ENCODE peak calls at places on chromosomes 5 and 9, in four cellular contexts. E, F, X and Y are unnamed samples.

GRCh38 chr5:132489051-132489770 is 1.4 kb downstream of the IRF1 start:
- DNase-seq in F (no peak), E (peak), X (peak), Y (no peak)

GRCh38 chr9:16241231-16241630 is 629.2 kb downstream of the BNC2 start:
- DNase-seq in X (no peak), F (no peak), E (no peak), Y (peak)

GRCh38 chr9:95771556-95772280 is 103.8 kb upstream of the ERCC6L2 start:
- DNase-seq in F (no peak), X (no peak), E (no peak), Y (peak)

GRCh38 chr5:175383350-175383749 is 60.6 kb downstream of the DRD1 start:
- DNase-seq in F (no peak), E (no peak), X (no peak), Y (no peak)

GRCh38 chr9:93531374-93531773 is 45.0 kb upstream of the PHF2 start:
- DNase-seq in F (peak), E (no peak), X (no peak), Y (no peak)

GRCh38 chr5:873328-873727 is 19.3 kb downstream of the BRD9 start:
- DNase-seq in X (no peak), E (no peak), F (no peak), Y (no peak)

GRCh38 chr5:29037716-29038115 is 1999.3 kb upstream of the CDH9 start:
- DNase-seq in E (no peak), X (no peak), F (peak), Y (no peak)

GRCh38 chr5:154898210-154898609 is 39.8 kb downstream of the CNOT8 start:
- DNase-seq in F (no peak), X (no peak), E (no peak), Y (no peak)

GRCh38 chr5:174596429-174596828 is 128.0 kb upstream of the MSX2 start:
- DNase-seq in E (no peak), F (no peak), X (no peak), Y (no peak)

GRCh38 chr5:72392326-72392733 is 72.2 kb downstream of the PTCD2 start:
- DNase-seq in F (peak), X (no peak), E (no peak), Y (no peak)

GRCh38 chr9:68685770-68686169 is 19.3 kb upstream of the PIP5K1B start:
- DNase-seq in E (peak), F (no peak), X (no peak), Y (no peak)

GRCh38 chr9:105901514-105902109 is 207.3 kb downstream of the TMEM38B start:
- DNase-seq in E (peak), X (no peak), F (peak), Y (peak)

GRCh38 chr5:148796931-148797330 is 29.5 kb upstream of the ADRB2 start:
- DNase-seq in E (peak), X (no peak), F (peak), Y (no peak)

GRCh38 chr5:61538722-61539501 is 206.9 kb downstream of the ZSWIM6 start:
- DNase-seq in F (peak), E (no peak), X (no peak), Y (no peak)

GRCh38 chr9:13278368-13279246 is 885 bp downstream of the MPDZ start:
- DNase-seq in X (peak), E (no peak), F (peak), Y (no peak)

GRCh38 chr9:87107072-87107471 is 159.8 kb upstream of the GAS1 start:
- DNase-seq in E (peak), F (peak), X (no peak), Y (peak)

GRCh38 chr5:139664727-139665351 is 16.7 kb downstream of the CXXC5 start:
- DNase-seq in F (no peak), E (no peak), X (peak), Y (no peak)

GRCh38 chr9:122121391-122121790 is 28.3 kb upstream of the TTLL11 start:
- DNase-seq in X (no peak), E (no peak), F (no peak), Y (no peak)

GRCh38 chr5:80763873-80764647 is 109.3 kb upstream of the DHFR start:
- DNase-seq in F (peak), E (no peak), X (no peak), Y (no peak)

GRCh38 chr5:177416334-177416733 is 7.0 kb upstream of the F12 start:
- DNase-seq in F (peak), X (peak), E (no peak), Y (no peak)

GRCh38 chr5:38207343-38207742 is 51.0 kb upstream of the EGFLAM start:
- DNase-seq in F (peak), E (no peak), X (no peak), Y (no peak)

GRCh38 chr5:14486486-14486885 is 95.1 kb upstream of the OTULINL start:
- DNase-seq in F (no peak), X (no peak), E (no peak), Y (no peak)

GRCh38 chr9:136044971-136045594 is 50.0 kb downstream of the NACC2 start:
- DNase-seq in F (no peak), E (peak), X (no peak), Y (no peak)

GRCh38 chr9:126638571-126639132 is 24.9 kb downstream of the LMX1B start:
- DNase-seq in X (no peak), F (peak), E (no peak), Y (no peak)

GRCh38 chr9:37730840-37731239 is 22.8 kb upstream of the TRMT10B start:
- DNase-seq in X (no peak), E (no peak), F (no peak), Y (no peak)

GRCh38 chr9:95857122-95857521 is 18.4 kb upstream of the ERCC6L2 start:
- DNase-seq in F (peak), E (no peak), X (no peak), Y (peak)

GRCh38 chr9:81877047-81877446 is 51.2 kb upstream of the SPATA31D4 start:
- DNase-seq in F (no peak), E (no peak), X (no peak), Y (no peak)

GRCh38 chr5:156329197-156329611 is 2.2 kb downstream of the SGCD start:
- DNase-seq in E (no peak), X (no peak), F (no peak), Y (peak)
- H3K4me3 ChIP-seq in E (no peak), X (no peak), F (no peak), Y (peak)

GRCh38 chr5:150219142-150219541 is 29.3 kb downstream of the SLC6A7 start:
- DNase-seq in E (no peak), F (peak), X (no peak), Y (no peak)
- H3K4me3 ChIP-seq in E (no peak), F (no peak), X (no peak), Y (no peak)

GRCh38 chr5:82308416-82308815 is 30.3 kb upstream of the RPS23 start:
- DNase-seq in F (no peak), E (no peak), X (no peak), Y (no peak)

GRCh38 chr5:82308997-82309670 is 31.0 kb upstream of the RPS23 start:
- DNase-seq in F (no peak), X (no peak), E (no peak), Y (no peak)

GRCh38 chr5:82313016-82313415 is 34.9 kb upstream of the RPS23 start:
- DNase-seq in X (no peak), E (no peak), F (no peak), Y (no peak)

GRCh38 chr5:82314964-82315728 is 37.0 kb upstream of the RPS23 start:
- DNase-seq in E (peak), F (peak), X (no peak), Y (no peak)

DNA sequence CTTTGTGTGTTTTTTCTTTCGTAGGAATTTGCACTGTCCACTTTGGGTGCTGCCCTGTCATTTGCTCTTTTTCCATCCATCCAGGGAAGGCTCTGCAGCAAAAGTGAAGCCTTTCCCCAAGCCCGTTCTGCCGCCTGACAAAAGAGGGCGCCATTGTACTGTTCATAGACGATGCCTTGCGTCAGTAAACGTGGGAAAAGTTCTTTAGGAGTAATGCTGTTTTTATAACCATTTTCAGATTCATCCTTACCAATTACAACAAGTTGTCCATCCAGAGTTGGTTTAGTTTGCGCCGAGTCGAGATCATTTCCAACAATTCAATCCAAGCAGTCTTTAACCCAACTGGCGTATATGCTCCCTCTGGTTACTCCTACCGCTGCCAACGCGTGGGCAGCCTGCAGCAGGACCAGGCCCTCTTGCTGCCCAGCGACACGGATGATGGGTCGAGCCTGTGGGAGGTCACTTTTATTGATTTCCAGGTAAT is 34.3 kb upstream of the RPS23 start:
- DNase-seq in X (no peak), F (peak), E (peak), Y (no peak)
- H3K4me3 ChIP-seq in X (no peak), F (no peak), E (no peak), Y (no peak)

DNA sequence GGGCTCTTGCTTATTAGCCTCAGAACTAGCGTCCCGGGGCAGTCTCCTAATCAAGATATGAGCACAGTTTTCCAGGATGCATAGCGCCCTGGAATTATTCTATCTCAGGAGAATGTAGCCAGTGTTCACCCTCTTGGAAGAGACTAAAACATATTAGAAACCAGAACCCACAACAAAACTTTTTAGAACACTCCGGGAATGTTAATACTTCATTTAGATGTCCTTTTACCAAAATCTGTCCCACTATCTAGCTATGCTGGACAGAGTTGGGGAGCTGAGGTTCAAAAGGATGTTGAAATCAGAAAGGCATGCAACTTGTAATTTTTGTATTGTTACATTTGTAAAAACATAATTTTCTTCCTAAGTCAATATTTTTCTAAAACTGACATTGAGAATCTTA is 386.5 kb upstream of the RFX3 start:
- DNase-seq in E (no peak), F (no peak), X (no peak), Y (no peak)
- H3K4me3 ChIP-seq in E (no peak), F (no peak), X (no peak), Y (no peak)